ENCODE peak calls at places on chromosomes 4 and X, in nine cellular contexts. X is endothelial cell; J is HFF-Myc; U is neural crest cell; E is activated CD4-positive, alpha-beta T cell treated with anti-CD3 and anti-CD28 coated beads, Interleukin-2, amount 50 U/mL, for 48 hours; M is naive thymus-derived CD8-positive, alpha-beta T cell; S is stimulated activated naive CD4-positive, alpha-beta T cell; T is DMS 273 treated with DMSO at 0.1 percent for 48 hours; L is NCI-H446. C is an unnamed sample.

GRCh38 chrX:130071611-130072349 is 38.5 kb downstream of the ELF4 start:
- DNase-seq in X (no peak), J (no peak), U (no peak), E (no peak), M (no peak), S (no peak), T (no peak), L (no peak), C (no peak)

GRCh38 chrX:133649659-133650058 is 234.4 kb upstream of the GPC4 start:
- DNase-seq in X (no peak), J (no peak), U (peak), E (no peak), M (no peak), S (no peak), T (no peak), L (no peak), C (no peak)

GRCh38 chrX:53246231-53246630 is 21.2 kb upstream of the KDM5C start:
- DNase-seq in X (no peak), J (no peak), U (no peak), E (no peak), M (no peak), S (no peak), T (no peak), L (no peak), C (no peak)

GRCh38 chr4:155179216-155179615 is 29.2 kb upstream of the NPY2R start:
- DNase-seq in X (no peak), J (no peak), U (no peak), E (no peak), M (no peak), S (no peak), T (no peak), L (no peak), C (peak)

GRCh38 chr4:188154668-188155423 is 15.6 kb downstream of the TRIML1 start:
- DNase-seq in X (no peak), J (no peak), U (no peak), E (no peak), M (no peak), S (no peak), T (no peak), L (no peak), C (no peak)

GRCh38 chr4:113452868-113453620 is 308.5 kb downstream of the CAMK2D start:
- DNase-seq in X (peak), J (no peak), U (no peak), E (no peak), M (no peak), S (no peak), T (no peak), L (no peak), C (no peak)

GRCh38 chrX:15855562-15856256 is 1.1 kb upstream of the AP1S2 start:
- DNase-seq in X (no peak), J (no peak), U (no peak), E (no peak), M (no peak), S (no peak), T (no peak), L (no peak), C (no peak)

GRCh38 chr4:105551968-105552746 is at the start of gene ARHGEF38:
- DNase-seq in X (no peak), J (no peak), U (no peak), E (no peak), M (no peak), S (no peak), T (no peak), L (no peak), C (no peak)

GRCh38 chr4:3710451-3711182 is 55.6 kb upstream of the ADRA2C start:
- DNase-seq in X (no peak), J (no peak), U (peak), E (no peak), M (no peak), S (no peak), T (no peak), L (no peak), C (no peak)

GRCh38 chr4:38099020-38099600 is 138.9 kb downstream of the PTTG2 start:
- DNase-seq in X (no peak), J (no peak), U (no peak), E (no peak), M (no peak), S (no peak), T (no peak), L (no peak), C (no peak)

GRCh38 chrX:121128946-121129345 is 81.5 kb downstream of the GLUD2 start:
- DNase-seq in X (no peak), J (no peak), U (no peak), E (no peak), M (no peak), S (no peak), T (no peak), L (no peak), C (no peak)

GRCh38 chr4:119286377-119287002 is 35.4 kb downstream of the FABP2 start:
- DNase-seq in X (peak), J (no peak), U (no peak), E (peak), M (peak), S (no peak), T (no peak), L (no peak), C (no peak)

GRCh38 chr4:119833611-119834010 is 205.0 kb upstream of the PDE5A start:
- DNase-seq in X (no peak), J (no peak), U (no peak), E (no peak), M (no peak), S (no peak), T (no peak), L (no peak), C (no peak)

GRCh38 chr4:85720736-85721135 is 245.8 kb downstream of the ARHGAP24 start:
- DNase-seq in X (no peak), J (no peak), U (no peak), E (no peak), M (no peak), S (no peak), T (no peak), L (no peak), C (no peak)

GRCh38 chrX:113390531-113390930 is 549.9 kb upstream of the AMOT start:
- DNase-seq in X (no peak), J (no peak), U (no peak), E (no peak), M (no peak), S (no peak), T (no peak), L (no peak), C (no peak)

GRCh38 chr4:159360549-159360948 is 257.7 kb downstream of the RAPGEF2 start:
- DNase-seq in X (no peak), J (peak), U (no peak), E (no peak), M (no peak), S (no peak), T (no peak), L (no peak), C (no peak)

GRCh38 chr4:28241021-28241420 is 1380.4 kb downstream of the STIM2 start:
- DNase-seq in X (no peak), J (no peak), U (no peak), E (no peak), M (no peak), S (no peak), T (no peak), L (no peak), C (no peak)

GRCh38 chrX:72121381-72121780 is 10.3 kb downstream of the RTL5 start:
- DNase-seq in X (no peak), J (peak), U (no peak), E (peak), M (peak), S (no peak), T (no peak), L (peak), C (no peak)

GRCh38 chrX:25076941-25077500 is 61.3 kb upstream of the ARX start:
- DNase-seq in X (no peak), J (no peak), U (no peak), E (no peak), M (no peak), S (no peak), T (no peak), L (no peak), C (no peak)

GRCh38 chr4:187416236-187416635 is 579.3 kb upstream of the ZFP42 start:
- DNase-seq in X (no peak), J (no peak), U (no peak), E (no peak), M (no peak), S (no peak), T (no peak), L (no peak), C (no peak)

GRCh38 chrX:75086731-75087195 is 69.3 kb downstream of the ABCB7 start:
- DNase-seq in X (no peak), J (no peak), U (no peak), E (no peak), M (no peak), S (no peak), T (no peak), L (no peak), C (no peak)

GRCh38 chrX:115459883-115460564 is 101.0 kb upstream of the PLS3 start:
- DNase-seq in X (no peak), J (no peak), U (no peak), E (no peak), M (no peak), S (no peak), T (no peak), L (no peak), C (no peak)

GRCh38 chr4:174631901-174632758 is 109.8 kb upstream of the HPGD start:
- DNase-seq in X (no peak), J (peak), U (no peak), E (no peak), M (peak), S (no peak), T (no peak), L (no peak), C (no peak)

GRCh38 chr4:136032391-136032790 is 1499.9 kb downstream of the PCDH18 start:
- DNase-seq in X (no peak), J (no peak), U (no peak), E (no peak), M (no peak), S (no peak), T (no peak), L (no peak), C (no peak)

GRCh38 chr4:6641971-6642320 is 1.5 kb downstream of the MRFAP1 start:
- DNase-seq in X (no peak), J (no peak), U (no peak), E (no peak), M (no peak), S (no peak), T (no peak), L (no peak), C (no peak)

GRCh38 chr4:25928956-25929336 is 14.9 kb downstream of the SMIM20 start:
- DNase-seq in X (no peak), J (no peak), U (no peak), E (no peak), M (no peak), S (no peak), T (no peak), L (no peak), C (no peak)

GRCh38 chrX:96685205-96686099 is 810 bp downstream of the DIAPH2 start:
- DNase-seq in X (peak), J (no peak), U (peak), E (peak), M (peak), S (peak), T (peak), L (no peak), C (no peak)

GRCh38 chr4:6941796-6942195 is 32.2 kb downstream of the TBC1D14 start:
- DNase-seq in X (no peak), J (no peak), U (no peak), E (no peak), M (no peak), S (no peak), T (no peak), L (no peak), C (no peak)

GRCh38 chrX:30495468-30495867 is 82.1 kb downstream of the TASL start:
- DNase-seq in X (no peak), J (no peak), U (no peak), E (no peak), M (no peak), S (no peak), T (no peak), L (no peak), C (no peak)

GRCh38 chr4:145890689-145891088 is 47.9 kb downstream of the ZNF827 start:
- DNase-seq in X (no peak), J (no peak), U (no peak), E (no peak), M (no peak), S (no peak), T (no peak), L (no peak), C (no peak)

GRCh38 chr4:180058731-180059215 is 2184.4 kb upstream of the TENM3 start:
- DNase-seq in X (peak), J (no peak), U (peak), E (peak), M (no peak), S (no peak), T (no peak), L (no peak), C (peak)

GRCh38 chrX:38206036-38206435 is 14.6 kb downstream of the SRPX start:
- DNase-seq in X (no peak), J (no peak), U (no peak), E (no peak), M (no peak), S (no peak), T (no peak), L (no peak), C (no peak)

GRCh38 chrX:8783100-8784098 is 17.8 kb downstream of the FAM9A start:
- DNase-seq in X (peak), J (no peak), U (no peak), E (peak), M (peak), S (peak), T (no peak), L (no peak), C (no peak)

GRCh38 chr4:25002679-25003078 is 28.1 kb downstream of the LGI2 start:
- DNase-seq in X (no peak), J (no peak), U (no peak), E (no peak), M (no peak), S (no peak), T (no peak), L (no peak), C (no peak)

GRCh38 chr4:5712517-5712916 is 1.5 kb downstream of the EVC start:
- DNase-seq in X (no peak), J (peak), U (no peak), E (peak), M (no peak), S (no peak), T (no peak), L (no peak), C (no peak)

GRCh38 chr4:146545102-146545501 is 23.4 kb upstream of the SLC10A7 start:
- DNase-seq in X (peak), J (no peak), U (no peak), E (no peak), M (no peak), S (no peak), T (peak), L (no peak), C (no peak)

GRCh38 chrX:141405486-141405877 is 163.2 kb upstream of the SPANXC start:
- DNase-seq in X (no peak), J (peak), U (no peak), E (no peak), M (no peak), S (no peak), T (no peak), L (no peak), C (no peak)

GRCh38 chr4:67879486-67879885 is 4.3 kb downstream of the TMPRSS11D start:
- DNase-seq in X (no peak), J (no peak), U (no peak), E (no peak), M (no peak), S (no peak), T (no peak), L (no peak), C (no peak)

GRCh38 chr4:93658443-93658842 is 170.1 kb upstream of the ATOH1 start:
- DNase-seq in X (no peak), J (no peak), U (no peak), E (no peak), M (no peak), S (no peak), T (no peak), L (no peak), C (no peak)

GRCh38 chrX:103635436-103635835 is 6.7 kb downstream of the TCEAL1 start:
- DNase-seq in X (no peak), J (no peak), U (no peak), E (no peak), M (no peak), S (no peak), T (no peak), L (no peak), C (no peak)

C was measured in NCI-H1105.